ENCODE peak calls at places on chromosomes 5 and 9, in six cellular contexts. One of them, this sample, is unnamed.

GRCh38 chr9:114281421-114282103 is 41.3 kb upstream of the ORM1 start:
- DNase-seq in natural killer cell: no peak
- DNase-seq in nephron progenitor cell: no peak
- DNase-seq in HepG2: no peak
- DNase-seq in AG04449: peak
- DNase-seq in GM12865: no peak
- DNase-seq in this sample: no peak

GRCh38 chr9:5425006-5425628 is 12.6 kb downstream of the PLGRKT start:
- DNase-seq in natural killer cell: no peak
- DNase-seq in nephron progenitor cell: no peak
- DNase-seq in HepG2: peak
- DNase-seq in AG04449: no peak
- DNase-seq in GM12865: peak
- DNase-seq in this sample: peak

GRCh38 chr9:108489567-108489966 is 366.2 kb downstream of the ACTL7B start:
- DNase-seq in natural killer cell: no peak
- DNase-seq in nephron progenitor cell: no peak
- DNase-seq in HepG2: no peak
- DNase-seq in AG04449: no peak
- DNase-seq in GM12865: no peak
- DNase-seq in this sample: no peak

GRCh38 chr5:134113908-134114875 is at the start of gene TCF7:
- DNase-seq in natural killer cell: peak
- DNase-seq in nephron progenitor cell: peak
- DNase-seq in HepG2: peak
- DNase-seq in AG04449: no peak
- DNase-seq in GM12865: peak
- DNase-seq in this sample: peak

GRCh38 chr5:99320461-99320860 is 391.7 kb upstream of the CHD1 start:
- DNase-seq in natural killer cell: no peak
- DNase-seq in nephron progenitor cell: no peak
- DNase-seq in HepG2: no peak
- DNase-seq in AG04449: no peak
- DNase-seq in GM12865: peak
- DNase-seq in this sample: no peak

GRCh38 chr9:112078432-112078831 is 96.7 kb downstream of the SUSD1 start:
- DNase-seq in natural killer cell: no peak
- DNase-seq in nephron progenitor cell: no peak
- DNase-seq in HepG2: no peak
- DNase-seq in AG04449: no peak
- DNase-seq in GM12865: peak
- DNase-seq in this sample: peak

GRCh38 chr9:122228191-122228905 is 409 bp downstream of the LHX6 start:
- DNase-seq in natural killer cell: no peak
- DNase-seq in nephron progenitor cell: peak
- DNase-seq in HepG2: no peak
- DNase-seq in AG04449: no peak
- DNase-seq in GM12865: no peak
- DNase-seq in this sample: peak

GRCh38 chr5:37838152-37838932 is 1.5 kb downstream of the GDNF start:
- DNase-seq in natural killer cell: no peak
- DNase-seq in nephron progenitor cell: peak
- DNase-seq in HepG2: no peak
- DNase-seq in AG04449: no peak
- DNase-seq in GM12865: no peak
- DNase-seq in this sample: peak

DNA sequence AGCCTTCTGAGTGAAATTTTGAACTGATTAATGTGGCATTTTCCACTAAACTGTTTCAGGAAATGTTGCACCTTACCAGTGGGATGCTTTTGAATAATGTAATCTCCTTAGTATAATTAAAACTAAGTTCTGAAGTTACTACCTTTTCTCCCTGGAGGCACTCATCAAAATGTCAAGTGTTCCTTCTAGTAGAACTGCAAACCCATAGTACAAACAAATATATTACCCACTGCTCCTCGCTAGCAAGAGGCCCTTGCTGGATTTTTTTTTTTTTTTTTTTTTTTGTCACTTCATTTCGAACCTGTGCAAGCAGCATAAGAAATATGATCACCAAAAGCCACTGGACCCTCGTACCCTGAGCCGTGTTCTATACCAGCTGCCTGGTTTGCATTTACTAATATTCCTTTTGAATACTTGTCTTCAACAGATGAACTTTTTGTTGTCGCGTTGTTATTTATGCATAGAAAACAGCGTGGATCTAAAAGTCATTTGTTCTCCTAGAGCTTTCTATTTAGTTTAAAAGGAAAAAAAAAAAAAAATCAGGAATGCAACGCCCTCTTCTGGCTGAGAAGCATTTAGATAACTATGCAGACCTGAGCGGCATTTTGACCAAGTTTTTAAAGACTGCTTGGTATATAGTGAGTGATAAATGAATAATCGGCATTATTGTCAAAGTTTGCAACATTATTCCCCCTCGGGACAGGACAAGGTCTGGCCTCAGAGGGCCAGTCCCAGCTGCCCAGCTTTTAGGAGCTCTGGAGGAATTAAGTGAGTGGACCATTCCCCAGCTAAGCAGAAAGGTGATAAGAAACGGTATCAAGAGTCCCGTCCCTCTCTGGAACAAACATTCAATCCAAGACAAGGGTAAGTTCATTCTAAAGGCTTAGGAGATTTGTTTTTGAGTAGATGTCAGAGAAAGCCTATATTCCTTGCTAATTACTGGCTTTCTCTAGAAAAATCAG is 162.5 kb upstream of the KIF2A start:
- DNase-seq in natural killer cell: no peak
- DNase-seq in nephron progenitor cell: no peak
- DNase-seq in HepG2: peak
- DNase-seq in AG04449: no peak
- DNase-seq in GM12865: peak
- DNase-seq in this sample: no peak
- TF ChIP-seq CTCF in natural killer cell: no peak
- TF ChIP-seq CTCF in nephron progenitor cell: peak
- TF ChIP-seq CTCF in HepG2: peak
- TF ChIP-seq CTCF in AG04449: no peak
- TF ChIP-seq CTCF in GM12865: peak
- TF ChIP-seq CTCF in this sample: peak

GRCh38 chr9:137280478-137281344 is 3.2 kb downstream of the TOR4A start:
- DNase-seq in natural killer cell: no peak
- DNase-seq in nephron progenitor cell: peak
- DNase-seq in HepG2: no peak
- DNase-seq in AG04449: no peak
- DNase-seq in GM12865: peak
- DNase-seq in this sample: peak
- TF ChIP-seq CTCF in natural killer cell: peak
- TF ChIP-seq CTCF in nephron progenitor cell: peak
- TF ChIP-seq CTCF in HepG2: no peak
- TF ChIP-seq CTCF in AG04449: peak
- TF ChIP-seq CTCF in GM12865: peak
- TF ChIP-seq CTCF in this sample: peak

DNA sequence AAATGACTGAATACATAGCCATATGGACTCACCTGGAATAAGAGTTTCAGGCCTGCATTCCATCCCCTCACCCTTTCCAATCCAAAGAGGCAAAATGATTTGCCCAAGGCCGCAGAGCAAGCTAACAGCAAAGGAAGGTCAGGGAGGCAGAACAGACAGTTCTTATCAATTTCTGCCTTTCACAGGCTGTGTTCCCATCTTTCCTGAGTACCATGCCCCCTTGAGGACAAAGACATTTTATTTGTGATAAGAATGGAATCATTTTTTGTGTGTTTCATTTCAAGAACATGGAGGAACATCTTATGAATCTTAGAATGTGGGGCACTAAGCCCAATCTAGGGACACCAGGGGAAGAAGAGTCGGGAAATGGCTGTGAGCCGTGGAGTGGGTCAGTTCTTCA is 13.9 kb downstream of the LHFPL2 start:
- DNase-seq in natural killer cell: no peak
- DNase-seq in nephron progenitor cell: no peak
- DNase-seq in HepG2: no peak
- DNase-seq in AG04449: no peak
- DNase-seq in GM12865: no peak
- DNase-seq in this sample: no peak
- TF ChIP-seq CTCF in natural killer cell: no peak
- TF ChIP-seq CTCF in nephron progenitor cell: no peak
- TF ChIP-seq CTCF in HepG2: peak
- TF ChIP-seq CTCF in AG04449: no peak
- TF ChIP-seq CTCF in GM12865: no peak
- TF ChIP-seq CTCF in this sample: no peak

GRCh38 chr5:98307811-98308210 is 465.7 kb upstream of the RGMB start:
- DNase-seq in natural killer cell: no peak
- DNase-seq in nephron progenitor cell: no peak
- DNase-seq in HepG2: no peak
- DNase-seq in AG04449: peak
- DNase-seq in GM12865: no peak
- DNase-seq in this sample: no peak

GRCh38 chr5:98314262-98314661 is 459.2 kb upstream of the RGMB start:
- DNase-seq in natural killer cell: no peak
- DNase-seq in nephron progenitor cell: no peak
- DNase-seq in HepG2: no peak
- DNase-seq in AG04449: peak
- DNase-seq in GM12865: no peak
- DNase-seq in this sample: no peak

GRCh38 chr5:98308960-98309359 is 464.5 kb upstream of the RGMB start:
- DNase-seq in natural killer cell: no peak
- DNase-seq in nephron progenitor cell: no peak
- DNase-seq in HepG2: no peak
- DNase-seq in AG04449: no peak
- DNase-seq in GM12865: no peak
- DNase-seq in this sample: no peak

GRCh38 chr5:98308231-98308630 is 465.2 kb upstream of the RGMB start:
- DNase-seq in natural killer cell: no peak
- DNase-seq in nephron progenitor cell: no peak
- DNase-seq in HepG2: no peak
- DNase-seq in AG04449: no peak
- DNase-seq in GM12865: no peak
- DNase-seq in this sample: no peak

DNA sequence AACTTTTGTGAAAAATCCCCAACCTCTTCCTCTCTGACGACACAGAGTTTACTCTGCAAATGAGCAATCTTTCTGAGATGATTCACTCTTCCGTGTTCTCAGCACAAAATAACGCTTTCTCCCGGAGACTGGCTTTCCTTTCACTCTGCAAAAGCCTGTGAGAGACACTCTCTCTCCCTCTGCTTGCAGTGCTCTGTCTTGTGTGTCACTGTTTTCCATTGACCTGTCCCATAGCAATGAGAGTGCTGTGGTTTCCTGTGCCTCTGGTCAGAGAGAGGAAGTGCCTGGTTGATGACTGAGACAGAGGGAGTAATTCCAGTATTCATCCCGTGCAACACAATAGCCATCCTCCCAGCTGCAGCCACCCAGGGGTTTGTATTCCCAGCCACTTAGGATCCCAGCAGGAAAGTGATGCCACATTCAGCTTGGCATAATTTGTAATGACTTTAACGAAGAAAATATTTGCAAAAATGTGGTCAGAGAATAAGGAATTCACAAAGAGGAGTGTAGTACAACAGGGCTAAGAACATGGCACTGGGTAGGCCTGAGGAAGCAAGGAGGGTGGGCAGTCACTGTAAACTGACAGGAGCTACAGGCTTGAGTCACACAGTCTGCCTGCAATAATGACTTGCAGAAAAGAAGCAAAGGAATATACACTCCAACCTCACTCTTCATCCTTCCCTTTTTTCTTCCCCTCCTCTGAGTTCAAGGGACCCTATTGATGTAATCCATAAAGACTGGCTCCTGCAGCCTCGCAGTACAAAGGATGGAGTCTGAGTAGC is 463.5 kb upstream of the RGMB start:
- DNase-seq in natural killer cell: no peak
- DNase-seq in nephron progenitor cell: no peak
- DNase-seq in HepG2: peak
- DNase-seq in AG04449: peak
- DNase-seq in GM12865: peak
- DNase-seq in this sample: peak
- TF ChIP-seq CTCF in natural killer cell: no peak
- TF ChIP-seq CTCF in nephron progenitor cell: no peak
- TF ChIP-seq CTCF in HepG2: no peak
- TF ChIP-seq CTCF in AG04449: no peak
- TF ChIP-seq CTCF in GM12865: no peak
- TF ChIP-seq CTCF in this sample: no peak

DNA sequence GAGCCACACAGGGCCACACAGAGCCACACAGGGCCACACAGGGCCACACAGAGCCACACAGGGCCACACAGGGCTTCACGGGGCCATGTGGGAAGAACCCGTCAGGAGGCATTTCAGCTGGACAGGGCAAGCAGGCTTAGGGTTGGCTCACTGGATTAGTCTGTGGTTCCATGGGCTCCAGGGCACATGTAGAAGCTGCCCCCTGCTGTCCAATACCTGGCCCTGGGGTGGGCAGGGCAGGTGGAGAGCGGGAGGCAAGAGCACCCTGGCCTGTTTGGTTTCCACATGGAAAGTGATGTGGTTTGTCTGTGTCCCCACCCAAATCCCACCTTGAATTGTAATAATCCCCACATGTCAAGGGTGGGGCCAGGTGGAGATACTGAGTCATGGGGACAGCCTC is 16.4 kb upstream of the LPCAT1 start:
- DNase-seq in natural killer cell: no peak
- DNase-seq in nephron progenitor cell: no peak
- DNase-seq in HepG2: no peak
- DNase-seq in AG04449: no peak
- DNase-seq in GM12865: peak
- DNase-seq in this sample: no peak
- TF ChIP-seq CTCF in natural killer cell: peak
- TF ChIP-seq CTCF in nephron progenitor cell: no peak
- TF ChIP-seq CTCF in HepG2: peak
- TF ChIP-seq CTCF in AG04449: no peak
- TF ChIP-seq CTCF in GM12865: peak
- TF ChIP-seq CTCF in this sample: no peak

This sample was measured in GM20000.